ENCODE peak calls at places on chromosomes 5 and 9, in six cellular contexts. I is IMR-90, L is Peyer's patch, U is uterus, A is heart left ventricle, M is sigmoid colon. Z is an unnamed sample.

GRCh38 chr5:139708877-139709586 is 60.9 kb downstream of the CXXC5 start:
- DNase-seq in A (peak; percentile 79), M (peak; percentile 82), U (peak; percentile 73), L (no peak), I (peak; percentile 28), Z (no peak)

GRCh38 chr5:171493646-171494393 is 74.4 kb downstream of the FGF18 start:
- DNase-seq in U (no peak), A (no peak), L (no peak), I (no peak), M (no peak), Z (no peak)

GRCh38 chr5:157558089-157558595 is 17.4 kb downstream of the ADAM19 start:
- DNase-seq in U (no peak), L (no peak), M (no peak), A (no peak), I (peak; percentile 86), Z (no peak)

GRCh38 chr5:173315495-173316352 is 12.5 kb downstream of the STC2 start:
- DNase-seq in A (peak; percentile 64), I (peak; percentile 91), U (peak; percentile 41), L (no peak), M (peak; percentile 86), Z (no peak)

GRCh38 chr9:106722051-106722753 is 140.8 kb upstream of the ZNF462 start:
- DNase-seq in I (no peak), M (no peak), U (no peak), A (no peak), L (no peak), Z (no peak)

GRCh38 chr9:37337301-37337905 is 85.1 kb upstream of the GRHPR start:
- DNase-seq in L (no peak), A (no peak), I (no peak), M (no peak), U (no peak), Z (no peak)

GRCh38 chr9:89612566-89613278 is 7.9 kb downstream of the GADD45G start:
- DNase-seq in L (no peak), U (no peak), I (no peak), M (no peak), A (no peak), Z (no peak)

GRCh38 chr5:61277190-61277589 is 54.9 kb upstream of the ZSWIM6 start:
- DNase-seq in U (no peak), A (no peak), L (no peak), I (peak; percentile 64), M (no peak), Z (no peak)

GRCh38 chr9:89234636-89235035 is 56.0 kb upstream of the SHC3 start:
- DNase-seq in M (no peak), L (no peak), A (no peak), I (peak; percentile 13), U (peak; percentile 34), Z (peak; percentile 37)

GRCh38 chr5:68419637-68420452 is 204.3 kb downstream of the PIK3R1 start:
- DNase-seq in A (no peak), M (no peak), L (peak; percentile 72), U (peak; percentile 40), I (no peak), Z (no peak)

GRCh38 chr5:134071850-134072207 is 42.7 kb upstream of the TCF7 start:
- DNase-seq in I (no peak), M (no peak), U (no peak), A (no peak), L (no peak), Z (no peak)

GRCh38 chr5:134070648-134070978 is 43.9 kb upstream of the TCF7 start:
- DNase-seq in A (no peak), U (no peak), L (no peak), I (peak; percentile 10), M (no peak), Z (no peak)

GRCh38 chr5:134069553-134069952 is 44.9 kb upstream of the TCF7 start:
- DNase-seq in A (no peak), U (no peak), M (no peak), I (no peak), L (no peak), Z (no peak)

GRCh38 chr5:134072471-134073220 is 41.8 kb upstream of the TCF7 start:
- DNase-seq in L (no peak), I (no peak), M (no peak), U (no peak), A (no peak), Z (no peak)

DNA sequence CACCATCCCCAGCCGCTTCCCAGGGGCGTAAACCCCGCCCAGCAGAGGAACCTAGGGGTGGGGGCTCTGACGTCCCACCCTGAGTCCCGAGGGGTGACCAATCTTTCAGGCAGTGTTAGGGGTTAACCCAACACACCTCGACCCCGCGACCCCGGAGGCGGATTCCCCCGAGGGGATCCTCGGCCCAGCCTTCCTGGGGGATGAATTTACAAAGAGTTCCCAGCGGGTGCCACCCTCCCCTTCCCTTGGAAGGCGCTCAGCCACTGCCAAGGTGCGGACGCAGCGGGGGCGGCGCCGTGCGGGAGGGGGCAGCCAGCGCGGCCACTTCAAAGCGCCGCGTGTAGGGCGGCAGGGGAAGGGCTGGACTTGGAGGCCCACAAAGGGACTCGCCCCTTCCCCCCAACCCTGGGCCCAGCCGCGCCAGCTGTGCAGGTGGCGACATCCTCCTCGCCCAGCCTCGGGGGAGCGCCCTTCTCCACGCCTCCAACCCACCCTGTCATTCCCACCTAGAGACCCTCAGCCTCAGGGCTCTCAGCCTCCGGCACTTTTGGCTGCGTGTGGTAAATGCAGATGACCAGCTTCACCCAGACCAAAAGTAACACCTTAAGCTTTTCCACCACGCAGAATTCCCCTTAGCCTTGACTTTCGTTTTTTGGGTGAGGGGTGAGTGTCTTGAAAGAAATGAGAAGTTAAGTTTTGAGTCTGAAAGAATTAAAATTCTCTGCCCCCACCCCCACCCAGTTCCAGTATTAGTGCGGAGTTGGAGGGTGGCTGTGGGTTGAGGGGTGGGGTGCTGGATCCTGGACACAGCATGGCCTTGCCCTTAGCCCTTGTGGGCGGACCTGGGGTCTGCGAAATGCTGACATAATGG is 43.3 kb upstream of the TCF7 start:
- DNase-seq in M (peak; percentile 54), U (no peak), A (no peak), L (no peak), I (no peak), Z (no peak)
- TF ChIP-seq CTCF in M (no peak), U (no peak), A (no peak), L (no peak), I (no peak), Z (no peak)

DNA sequence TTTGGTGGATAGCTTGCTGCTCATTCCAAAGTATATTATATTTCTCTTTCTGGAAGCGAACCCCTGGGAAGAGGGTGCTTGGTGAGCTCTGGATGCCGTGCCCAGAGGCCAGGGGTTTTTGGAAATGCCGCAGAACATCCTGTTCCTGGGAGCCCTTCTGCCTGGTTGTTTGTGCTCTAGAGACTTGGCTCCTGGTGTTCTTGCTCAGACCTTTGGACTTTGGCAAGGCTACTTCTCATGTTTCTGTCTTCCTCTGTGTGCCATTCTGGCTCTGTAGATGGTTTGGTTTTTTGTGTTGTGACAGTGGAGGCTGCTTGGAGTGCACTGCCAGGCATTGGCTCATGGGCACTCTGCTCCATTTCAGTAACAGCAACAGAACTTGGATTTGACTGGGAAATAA is 94.4 kb downstream of the PCSK1 start:
- DNase-seq in A (peak; percentile 62), U (no peak), L (peak; percentile 51), M (peak; percentile 65), I (no peak), Z (no peak)
- TF ChIP-seq POLR2A in A (no peak), U (no peak), L (no peak), M (no peak), I (no peak), Z (no peak)

GRCh38 chr5:78522476-78523105 is 126.0 kb downstream of the LHFPL2 start:
- DNase-seq in U (no peak), M (no peak), L (no peak), I (no peak), A (no peak), Z (no peak)
- H3K27me3 ChIP-seq in U (no peaks in the 10 kb centered on the region), M (no peaks in the 10 kb centered on the region), L (no peaks in the 10 kb centered on the region), I (no peaks in the 10 kb centered on the region), A (no peaks in the 10 kb centered on the region), Z (no peaks in the 10 kb centered on the region)

DNA sequence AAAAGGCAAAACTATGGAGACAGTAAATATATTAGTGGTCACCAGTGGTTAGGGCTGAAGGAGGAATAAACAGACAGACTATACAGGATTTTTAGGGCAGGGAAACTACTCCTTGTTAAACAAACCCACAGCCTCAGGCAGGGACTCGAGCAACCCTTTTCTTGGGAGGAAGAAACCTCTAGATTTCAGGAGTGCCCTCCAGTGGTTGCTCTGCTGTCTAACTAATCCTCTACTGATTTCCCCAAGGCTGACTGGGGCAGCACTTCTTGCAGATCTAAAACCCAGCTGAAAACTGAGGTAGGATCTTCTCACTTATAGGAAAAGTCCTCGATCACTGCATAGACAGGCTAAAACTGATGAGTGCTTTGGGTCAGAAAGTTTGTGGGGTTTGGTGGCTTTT is 176.8 kb downstream of the ISOC1 start:
- DNase-seq in A (no peak), L (no peak), U (no peak), M (no peak), I (no peak), Z (no peak)
- TF ChIP-seq CTCF in A (no peak), L (no peak), U (no peak), M (no peak), I (no peak), Z (no peak)